ENCODE peak calls at places on chromosomes 4 and X, in seven cellular contexts. One of them, this sample, is unnamed.
A peak's percentile ranks its signal among the peaks of the same experiment; 100 is the strongest.

GRCh38 chrX:15493118-15494082 is at the start of gene PIR:
- DNase-seq in MCF 10A: peak; percentile 96
- DNase-seq in endothelial cell: peak; percentile 75
- DNase-seq in tibial artery: peak; percentile 92
- DNase-seq in fibroblast of pulmonary artery: peak; percentile 83
- DNase-seq in A549: peak; percentile 82
- DNase-seq in ovary: peak; percentile 80
- DNase-seq in this sample: peak; percentile 90

GRCh38 chr4:168598191-168598590 is 101.3 kb downstream of the PALLD start:
- DNase-seq in MCF 10A: no peak
- DNase-seq in fibroblast of pulmonary artery: peak; percentile 79
- DNase-seq in endothelial cell: no peak
- DNase-seq in A549: no peak
- DNase-seq in ovary: no peak
- DNase-seq in tibial artery: no peak
- DNase-seq in this sample: no peak

GRCh38 chr4:69658133-69658532 is 5.1 kb upstream of the UGT2A1 start:
- DNase-seq in tibial artery: no peak
- DNase-seq in ovary: no peak
- DNase-seq in endothelial cell: no peak
- DNase-seq in A549: no peak
- DNase-seq in MCF 10A: no peak
- DNase-seq in fibroblast of pulmonary artery: no peak
- DNase-seq in this sample: no peak

GRCh38 chrX:56987741-56988140 is 7.6 kb downstream of the SPIN3 start:
- DNase-seq in fibroblast of pulmonary artery: no peak
- DNase-seq in tibial artery: no peak
- DNase-seq in MCF 10A: no peak
- DNase-seq in ovary: no peak
- DNase-seq in endothelial cell: no peak
- DNase-seq in A549: no peak
- DNase-seq in this sample: no peak

GRCh38 chr4:10015140-10015753 is 6.0 kb downstream of the SLC2A9 start:
- DNase-seq in fibroblast of pulmonary artery: peak; percentile 77
- DNase-seq in A549: no peak
- DNase-seq in tibial artery: no peak
- DNase-seq in ovary: peak; percentile 39
- DNase-seq in endothelial cell: peak; percentile 67
- DNase-seq in MCF 10A: peak; percentile 62
- DNase-seq in this sample: no peak

GRCh38 chrX:46575586-46575985 is 2.0 kb downstream of the CHST7 start:
- DNase-seq in fibroblast of pulmonary artery: no peak
- DNase-seq in endothelial cell: no peak
- DNase-seq in ovary: no peak
- DNase-seq in tibial artery: no peak
- DNase-seq in MCF 10A: no peak
- DNase-seq in A549: no peak
- DNase-seq in this sample: no peak

GRCh38 chr4:184649026-184649970 is at the start of the genes CASP3 and PRIMPOL:
- DNase-seq in ovary: peak; percentile 96
- DNase-seq in endothelial cell: peak; percentile 98
- DNase-seq in A549: peak; percentile 27
- DNase-seq in MCF 10A: peak; percentile 94
- DNase-seq in tibial artery: peak; percentile 99
- DNase-seq in fibroblast of pulmonary artery: peak; percentile 95
- DNase-seq in this sample: peak; percentile 97

GRCh38 chr4:170038232-170038631 is 12.0 kb upstream of the MFAP3L start:
- DNase-seq in A549: no peak
- DNase-seq in endothelial cell: no peak
- DNase-seq in ovary: no peak
- DNase-seq in tibial artery: no peak
- DNase-seq in fibroblast of pulmonary artery: no peak
- DNase-seq in MCF 10A: no peak
- DNase-seq in this sample: no peak

GRCh38 chr4:48420172-48420571 is 63.0 kb upstream of the SLC10A4 start:
- DNase-seq in ovary: no peak
- DNase-seq in MCF 10A: no peak
- DNase-seq in endothelial cell: no peak
- DNase-seq in fibroblast of pulmonary artery: no peak
- DNase-seq in tibial artery: no peak
- DNase-seq in A549: no peak
- DNase-seq in this sample: no peak

GRCh38 chr4:142713282-142714030 is 132.6 kb downstream of the INPP4B start:
- DNase-seq in ovary: no peak
- DNase-seq in fibroblast of pulmonary artery: no peak
- DNase-seq in tibial artery: no peak
- DNase-seq in MCF 10A: no peak
- DNase-seq in endothelial cell: no peak
- DNase-seq in A549: no peak
- DNase-seq in this sample: no peak

GRCh38 chr4:73679836-73680235 is 59.6 kb upstream of the RASSF6 start:
- DNase-seq in tibial artery: no peak
- DNase-seq in ovary: no peak
- DNase-seq in A549: no peak
- DNase-seq in endothelial cell: no peak
- DNase-seq in MCF 10A: peak; percentile 63
- DNase-seq in fibroblast of pulmonary artery: peak; percentile 75
- DNase-seq in this sample: no peak

GRCh38 chrX:40272786-40273185 is 175.0 kb upstream of the BCOR start:
- DNase-seq in tibial artery: no peak
- DNase-seq in ovary: no peak
- DNase-seq in endothelial cell: no peak
- DNase-seq in fibroblast of pulmonary artery: no peak
- DNase-seq in MCF 10A: no peak
- DNase-seq in A549: no peak
- DNase-seq in this sample: no peak

GRCh38 chrX:15973299-15973698 is 118.7 kb upstream of the AP1S2 start:
- DNase-seq in ovary: no peak
- DNase-seq in endothelial cell: peak; percentile 13
- DNase-seq in tibial artery: no peak
- DNase-seq in fibroblast of pulmonary artery: peak; percentile 51
- DNase-seq in MCF 10A: peak; percentile 75
- DNase-seq in A549: peak; percentile 3
- DNase-seq in this sample: peak; percentile 39

GRCh38 chr4:25347971-25348370 is 29.1 kb upstream of the ANAPC4 start:
- DNase-seq in A549: no peak
- DNase-seq in tibial artery: no peak
- DNase-seq in fibroblast of pulmonary artery: no peak
- DNase-seq in endothelial cell: no peak
- DNase-seq in MCF 10A: no peak
- DNase-seq in ovary: no peak
- DNase-seq in this sample: no peak

GRCh38 chr4:88341227-88342192 is 37.1 kb upstream of the HERC6 start:
- DNase-seq in A549: peak; percentile 41
- DNase-seq in MCF 10A: peak; percentile 59
- DNase-seq in ovary: peak; percentile 56
- DNase-seq in fibroblast of pulmonary artery: peak; percentile 89
- DNase-seq in tibial artery: no peak
- DNase-seq in endothelial cell: no peak
- DNase-seq in this sample: no peak

GRCh38 chr4:188822698-188823097 is 683.5 kb downstream of the TRIML1 start:
- DNase-seq in endothelial cell: no peak
- DNase-seq in MCF 10A: peak; percentile 45
- DNase-seq in ovary: no peak
- DNase-seq in A549: peak; percentile 2
- DNase-seq in fibroblast of pulmonary artery: no peak
- DNase-seq in tibial artery: no peak
- DNase-seq in this sample: peak; percentile 45

GRCh38 chr4:75429208-75429607 is 85.0 kb downstream of the RCHY1 start:
- DNase-seq in tibial artery: no peak
- DNase-seq in endothelial cell: no peak
- DNase-seq in A549: no peak
- DNase-seq in ovary: no peak
- DNase-seq in fibroblast of pulmonary artery: no peak
- DNase-seq in MCF 10A: no peak
- DNase-seq in this sample: no peak

GRCh38 chr4:75434105-75434504 is 80.1 kb downstream of the RCHY1 start:
- DNase-seq in fibroblast of pulmonary artery: no peak
- DNase-seq in ovary: no peak
- DNase-seq in endothelial cell: no peak
- DNase-seq in tibial artery: no peak
- DNase-seq in A549: no peak
- DNase-seq in MCF 10A: no peak
- DNase-seq in this sample: no peak

GRCh38 chr4:75432683-75433082 is 81.5 kb downstream of the RCHY1 start:
- DNase-seq in endothelial cell: peak; percentile 12
- DNase-seq in ovary: no peak
- DNase-seq in fibroblast of pulmonary artery: peak; percentile 12
- DNase-seq in A549: peak; percentile 16
- DNase-seq in tibial artery: no peak
- DNase-seq in MCF 10A: peak; percentile 28
- DNase-seq in this sample: peak; percentile 44
- TF ChIP-seq CTCF in endothelial cell: peak; percentile 33
- TF ChIP-seq CTCF in ovary: no peak
- TF ChIP-seq CTCF in fibroblast of pulmonary artery: peak; percentile 38
- TF ChIP-seq CTCF in A549: no peak
- TF ChIP-seq CTCF in tibial artery: no peak
- TF ChIP-seq CTCF in MCF 10A: no peak
- TF ChIP-seq CTCF in this sample: peak; percentile 68

GRCh38 chr4:61985426-61985825 is 785.3 kb downstream of the ADGRL3 start:
- DNase-seq in endothelial cell: no peak
- DNase-seq in ovary: no peak
- DNase-seq in fibroblast of pulmonary artery: no peak
- DNase-seq in A549: no peak
- DNase-seq in MCF 10A: no peak
- DNase-seq in tibial artery: no peak
- DNase-seq in this sample: no peak

DNA sequence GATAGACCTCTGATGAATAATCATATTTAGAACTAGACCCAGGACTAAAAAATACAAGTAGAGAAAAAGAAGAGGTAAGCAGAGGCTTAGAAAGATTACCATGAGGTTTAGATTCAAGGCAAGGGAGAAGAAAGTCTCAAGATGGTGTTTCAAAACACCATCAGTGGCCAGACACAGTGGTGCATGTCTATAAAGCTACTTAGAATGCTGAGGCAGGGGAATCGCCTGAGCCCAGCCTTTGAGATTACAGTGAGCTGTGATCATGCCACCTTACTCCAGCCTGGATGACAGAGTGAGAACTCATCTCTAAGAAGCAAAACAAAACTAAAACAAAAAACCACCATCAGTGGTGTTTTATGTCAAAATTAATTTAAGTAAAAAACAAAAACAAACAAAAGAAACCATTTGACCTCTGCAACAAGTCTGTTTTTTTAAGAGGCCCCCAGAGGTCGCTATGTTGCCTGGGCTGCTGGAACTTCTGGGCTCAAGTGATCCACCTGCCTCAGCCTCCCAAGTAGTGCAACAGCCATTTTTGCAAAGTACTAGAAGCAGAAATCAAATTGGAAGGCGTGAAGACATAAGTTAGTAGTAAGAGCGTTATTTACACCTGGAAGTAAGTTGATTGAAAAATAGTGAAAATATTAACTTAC is 784.3 kb downstream of the ADGRL3 start:
- DNase-seq in MCF 10A: peak; percentile 5
- DNase-seq in fibroblast of pulmonary artery: no peak
- DNase-seq in tibial artery: no peak
- DNase-seq in endothelial cell: no peak
- DNase-seq in A549: no peak
- DNase-seq in ovary: no peak
- DNase-seq in this sample: no peak
- TF ChIP-seq CTCF in MCF 10A: no peak
- TF ChIP-seq CTCF in fibroblast of pulmonary artery: no peak
- TF ChIP-seq CTCF in tibial artery: no peak
- TF ChIP-seq CTCF in endothelial cell: no peak
- TF ChIP-seq CTCF in A549: no peak
- TF ChIP-seq CTCF in ovary: no peak
- TF ChIP-seq CTCF in this sample: no peak

DNA sequence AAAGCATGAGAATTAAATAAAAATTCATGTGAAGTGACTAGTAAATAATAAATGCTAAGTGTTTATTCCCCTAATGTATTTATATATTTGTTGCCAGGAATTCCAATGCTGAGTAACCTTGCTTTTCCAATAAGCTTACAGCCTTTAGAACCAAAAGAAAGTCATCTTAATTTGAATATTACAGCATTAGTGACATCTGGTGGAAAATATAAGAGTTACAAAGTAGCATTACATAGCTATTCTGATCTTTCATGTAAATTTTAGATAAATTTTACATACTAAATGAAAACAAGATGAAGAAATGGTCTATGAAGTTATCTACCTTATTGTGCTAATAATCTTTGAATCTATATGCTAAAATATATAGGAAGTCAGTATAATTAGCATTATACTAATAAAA is 10.4 kb downstream of the MAD2L1 start:
- DNase-seq in endothelial cell: no peak
- DNase-seq in A549: no peak
- DNase-seq in ovary: no peak
- DNase-seq in fibroblast of pulmonary artery: peak; percentile 55
- DNase-seq in tibial artery: no peak
- DNase-seq in MCF 10A: no peak
- DNase-seq in this sample: no peak
- TF ChIP-seq CTCF in endothelial cell: no peak
- TF ChIP-seq CTCF in A549: peak; percentile 28
- TF ChIP-seq CTCF in ovary: no peak
- TF ChIP-seq CTCF in fibroblast of pulmonary artery: peak; percentile 41
- TF ChIP-seq CTCF in tibial artery: peak; percentile 44
- TF ChIP-seq CTCF in MCF 10A: peak; percentile 7
- TF ChIP-seq CTCF in this sample: no peak

GRCh38 chr4:83276299-83277040 is 8.1 kb downstream of the COQ2 start:
- DNase-seq in tibial artery: no peak
- DNase-seq in MCF 10A: no peak
- DNase-seq in fibroblast of pulmonary artery: no peak
- DNase-seq in endothelial cell: no peak
- DNase-seq in ovary: no peak
- DNase-seq in A549: no peak
- DNase-seq in this sample: no peak

GRCh38 chr4:83282049-83282535 is 2.5 kb downstream of the COQ2 start:
- DNase-seq in tibial artery: no peak
- DNase-seq in ovary: no peak
- DNase-seq in fibroblast of pulmonary artery: peak; percentile 80
- DNase-seq in MCF 10A: peak; percentile 75
- DNase-seq in endothelial cell: peak; percentile 51
- DNase-seq in A549: peak; percentile 42
- DNase-seq in this sample: no peak

GRCh38 chr4:83285022-83285387 is 407 bp upstream of the COQ2 start:
- DNase-seq in MCF 10A: peak; percentile 59
- DNase-seq in endothelial cell: peak; percentile 7
- DNase-seq in ovary: no peak
- DNase-seq in tibial artery: no peak
- DNase-seq in A549: peak; percentile 15
- DNase-seq in fibroblast of pulmonary artery: peak; percentile 73
- DNase-seq in this sample: no peak

GRCh38 chr4:83284161-83285021 is at the start of gene COQ2:
- DNase-seq in ovary: peak; percentile 97
- DNase-seq in tibial artery: peak; percentile 97
- DNase-seq in MCF 10A: peak; percentile 94
- DNase-seq in endothelial cell: peak; percentile 97
- DNase-seq in A549: peak; percentile 89
- DNase-seq in fibroblast of pulmonary artery: peak; percentile 97
- DNase-seq in this sample: peak; percentile 94

DNA sequence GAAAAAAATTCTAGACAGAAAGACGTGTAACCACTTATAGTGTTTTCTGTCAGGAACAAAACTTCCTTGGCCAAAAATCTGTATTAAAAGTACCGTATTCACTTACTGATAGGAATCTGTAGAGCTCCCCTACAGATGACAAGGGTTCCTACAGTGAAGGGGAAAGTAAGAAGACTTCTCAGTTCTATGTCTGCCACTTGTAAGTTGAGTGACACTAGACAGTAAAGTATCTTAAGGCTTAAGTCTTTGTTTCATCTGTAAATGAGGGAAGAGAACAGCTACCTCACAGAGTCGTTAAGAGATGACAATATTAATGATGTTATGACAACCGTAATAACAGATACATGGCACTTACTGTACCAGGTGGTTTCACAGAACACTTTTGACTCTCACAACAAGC is 3.3 kb downstream of the COQ2 start:
- DNase-seq in tibial artery: no peak
- DNase-seq in fibroblast of pulmonary artery: no peak
- DNase-seq in A549: no peak
- DNase-seq in endothelial cell: no peak
- DNase-seq in MCF 10A: no peak
- DNase-seq in ovary: no peak
- DNase-seq in this sample: no peak
- TF ChIP-seq CTCF in tibial artery: no peak
- TF ChIP-seq CTCF in fibroblast of pulmonary artery: no peak
- TF ChIP-seq CTCF in A549: no peak
- TF ChIP-seq CTCF in endothelial cell: no peak
- TF ChIP-seq CTCF in MCF 10A: no peak
- TF ChIP-seq CTCF in ovary: no peak
- TF ChIP-seq CTCF in this sample: no peak